ENCODE peak calls at places on chromosomes 3 and 15, in five cellular contexts. N is colonic mucosa, H is hepatocyte, K is lower lobe of right lung, I is pancreas. A is an unnamed sample.
A peak's percentile ranks its signal among the peaks of the same experiment; 100 is the strongest.

GRCh38 chr3:3027976-3028567 is 82.1 kb downstream of the IL5RA start:
- DNase-seq in N (no peak), H (no peak), K (no peak), I (no peak), A (no peak)

GRCh38 chr3:11335056-11335608 is 62.9 kb downstream of the ATG7 start:
- DNase-seq in N (peak; percentile 23), H (peak; percentile 68), K (no peak), I (no peak), A (no peak)

GRCh38 chr3:115616461-115616860 is 6.8 kb upstream of the GAP43 start:
- DNase-seq in N (no peak), H (no peak), K (no peak), I (no peak), A (no peak)

GRCh38 chr3:71803248-71803647 is 18.3 kb upstream of the PROK2 start:
- DNase-seq in N (no peak), H (no peak), K (no peak), I (no peak), A (no peak)

GRCh38 chr3:86923071-86923476 is 67.9 kb downstream of the VGLL3 start:
- DNase-seq in N (no peak), H (peak; percentile 12), K (no peak), I (no peak), A (no peak)

GRCh38 chr15:101052681-101053121 is 133.5 kb downstream of the LRRK1 start:
- DNase-seq in N (peak; percentile 1), H (peak; percentile 2), K (no peak), I (peak; percentile 44), A (no peak)

GRCh38 chr3:134649106-134649705 is 1.6 kb downstream of the KY start:
- DNase-seq in N (no peak), H (no peak), K (no peak), I (no peak), A (no peak)

GRCh38 chr15:78914027-78914764 is 30.6 kb downstream of the CTSH start:
- DNase-seq in N (no peak), H (no peak), K (no peak), I (no peak), A (peak; percentile 53)

GRCh38 chr3:12198301-12198700 is 39.6 kb upstream of the TIMP4 start:
- DNase-seq in N (no peak), H (no peak), K (no peak), I (no peak), A (no peak)

GRCh38 chr3:186361612-186362408 is at the start of gene DGKG:
- DNase-seq in N (peak; percentile 19), H (no peak), K (peak; percentile 80), I (peak; percentile 81), A (peak; percentile 49)
- H3K27me3 ChIP-seq in N (peaks cover 24% of the 10 kb centered on the region), H (peaks cover 84% of the 10 kb centered on the region), K (peaks cover 36% of the 10 kb centered on the region), I (no peaks in the 10 kb centered on the region), A (peaks cover 28% of the 10 kb centered on the region)

GRCh38 chr3:364287-364686 is 167.7 kb downstream of the CHL1 start:
- DNase-seq in N (no peak), H (no peak), K (no peak), I (no peak), A (no peak)
- H3K9me3 ChIP-seq in N (no peaks in the 10 kb centered on the region), H (no peaks in the 10 kb centered on the region), K (no peaks in the 10 kb centered on the region), I (no peaks in the 10 kb centered on the region), A (no peaks in the 10 kb centered on the region)

DNA sequence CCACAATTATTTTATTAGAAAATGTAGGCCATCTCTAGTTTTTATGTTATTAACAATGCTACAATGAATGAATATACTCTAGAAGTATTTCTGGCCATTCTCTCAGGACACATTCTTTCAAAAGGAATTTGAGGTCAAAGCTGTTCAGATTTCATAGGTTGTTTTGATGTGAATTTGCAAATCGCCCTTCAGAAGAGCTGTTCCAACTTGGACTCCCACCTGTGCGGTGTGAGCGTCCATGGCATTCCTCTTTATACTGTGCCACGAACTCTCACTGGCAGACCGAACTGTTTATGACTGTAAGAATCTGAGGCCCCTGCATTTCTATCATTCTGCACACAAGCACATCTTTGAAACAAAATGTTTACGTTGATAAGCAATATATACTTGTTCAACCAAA is 18.6 kb upstream of the SLC24A5 start:
- DNase-seq in N (no peak), H (no peak), K (no peak), I (no peak), A (no peak)
- H3K27me3 ChIP-seq in N (no peaks in the 10 kb centered on the region), H (peaks cover 5% of the 10 kb centered on the region), K (no peaks in the 10 kb centered on the region), I (no peaks in the 10 kb centered on the region), A (no peaks in the 10 kb centered on the region)

GRCh38 chr15:68598171-68599152 is 19.7 kb downstream of the CORO2B start:
- DNase-seq in N (no peak), H (no peak), K (no peak), I (no peak), A (no peak)
- H3K9me3 ChIP-seq in N (no peaks in the 10 kb centered on the region), H (no peaks in the 10 kb centered on the region), K (no peaks in the 10 kb centered on the region), I (no peaks in the 10 kb centered on the region), A (no peaks in the 10 kb centered on the region)

DNA sequence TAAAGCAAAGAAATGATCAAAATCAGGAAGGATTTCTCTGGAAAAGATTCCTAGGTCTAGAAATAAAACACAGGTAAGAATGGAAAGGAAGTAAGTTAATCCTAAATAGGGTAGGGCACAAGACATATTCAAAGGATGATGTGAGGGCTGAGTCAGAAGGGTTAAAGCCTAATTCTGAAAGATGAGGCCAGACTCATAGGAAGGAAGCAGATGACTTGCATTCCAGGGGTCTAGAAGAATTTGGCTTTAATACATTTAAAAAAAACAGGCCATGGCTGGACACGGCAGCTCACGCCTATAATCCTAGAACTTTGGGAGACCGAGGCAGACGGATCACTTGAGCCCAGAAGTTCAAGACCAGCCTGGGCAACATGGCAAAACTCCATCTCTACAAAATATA is 3.2 kb downstream of the SSR3 start:
- DNase-seq in N (no peak), H (no peak), K (no peak), I (no peak), A (no peak)
- H3K27me3 ChIP-seq in N (no peaks in the 10 kb centered on the region), H (no peaks in the 10 kb centered on the region), K (no peaks in the 10 kb centered on the region), I (no peaks in the 10 kb centered on the region), A (no peaks in the 10 kb centered on the region)

DNA sequence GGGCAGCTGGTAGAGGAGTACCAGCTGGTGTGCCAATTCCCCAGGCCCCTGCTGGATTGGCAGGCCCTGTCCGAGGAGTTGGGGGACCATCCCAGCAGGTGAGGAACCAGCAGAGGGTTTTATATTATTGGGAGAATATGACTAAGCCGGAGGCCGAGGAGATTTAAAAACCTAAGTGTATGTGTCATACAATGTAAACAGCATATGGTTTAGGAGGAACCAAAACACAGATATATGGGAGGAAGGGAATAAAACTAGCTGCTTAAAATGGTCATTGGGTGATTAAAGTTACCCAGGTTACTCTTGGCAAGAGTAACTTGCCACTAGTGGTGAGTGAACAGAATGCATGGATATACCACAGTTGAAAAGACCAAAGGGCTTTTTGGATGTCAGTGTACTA is 22.1 kb downstream of the SNRPN start:
- DNase-seq in N (no peak), H (no peak), K (no peak), I (no peak), A (no peak)
- H3K9me3 ChIP-seq in N (no peaks in the 10 kb centered on the region), H (no peaks in the 10 kb centered on the region), K (peaks cover 24% of the 10 kb centered on the region), I (no peaks in the 10 kb centered on the region), A (no peaks in the 10 kb centered on the region)

GRCh38 chr3:49867871-49868321 is 1.8 kb downstream of the CAMKV start:
- DNase-seq in N (no peak), H (peak; percentile 74), K (no peak), I (no peak), A (no peak)
- H3K27me3 ChIP-seq in N (peaks cover 28% of the 10 kb centered on the region), H (peaks cover 42% of the 10 kb centered on the region), K (peaks cover 39% of the 10 kb centered on the region), I (no peaks in the 10 kb centered on the region), A (peaks cover 27% of the 10 kb centered on the region)

DNA sequence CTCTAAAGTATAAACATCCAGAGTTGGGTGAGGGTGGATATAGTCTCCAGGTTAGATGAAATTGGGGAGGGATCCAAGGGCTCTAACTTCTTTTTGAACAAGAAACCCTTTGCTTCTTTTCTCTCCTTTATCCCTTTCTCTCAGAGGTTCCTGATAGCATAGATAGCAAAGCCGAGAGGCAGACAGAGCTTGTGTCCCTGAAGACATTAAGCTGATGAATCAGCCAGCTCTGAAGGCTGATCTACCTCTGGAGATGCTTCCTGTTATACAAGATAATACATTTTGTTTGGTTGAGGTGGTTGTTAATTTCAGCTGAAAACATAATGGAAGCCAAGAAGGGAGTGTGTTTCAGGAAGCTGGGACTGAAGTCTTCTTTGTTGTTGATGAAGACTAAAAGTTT is 193.2 kb downstream of the PDCD6IP start:
- DNase-seq in N (no peak), H (no peak), K (no peak), I (no peak), A (no peak)
- H3K9me3 ChIP-seq in N (no peaks in the 10 kb centered on the region), H (no peaks in the 10 kb centered on the region), K (no peaks in the 10 kb centered on the region), I (no peaks in the 10 kb centered on the region), A (no peaks in the 10 kb centered on the region)

GRCh38 chr3:194745427-194746184 is 59.9 kb downstream of the FAM43A start:
- DNase-seq in N (no peak), H (peak; percentile 66), K (no peak), I (no peak), A (no peak)
- H3K27me3 ChIP-seq in N (no peaks in the 10 kb centered on the region), H (no peaks in the 10 kb centered on the region), K (no peaks in the 10 kb centered on the region), I (no peaks in the 10 kb centered on the region), A (peaks cover 6% of the 10 kb centered on the region)